ENCODE peak calls at places on chromosomes 6 and 20, in five cellular contexts. D is foreskin fibroblast, B is spleen, P is A549, Z is pancreas. H is an unnamed sample.

GRCh38 chr20:23629542-23630391 is 8.0 kb downstream of the CST3 start:
- DNase-seq in P (no peak), D (no peak), Z (no peak), B (no peak), H (no peak)

GRCh38 chr20:2619961-2620595 is 32.4 kb upstream of the NOP56 start:
- DNase-seq in P (peak; percentile 29), D (peak; percentile 34), Z (no peak), B (no peak), H (no peak)

GRCh38 chr6:16332175-16332542 is 93.8 kb downstream of the GMPR start:
- DNase-seq in Z (peak; percentile 69), B (peak; percentile 91), P (peak; percentile 69), D (peak; percentile 62), H (peak; percentile 74)

GRCh38 chr6:79240509-79240908 is 6.0 kb upstream of the HMGN3 start:
- DNase-seq in P (no peak), D (no peak), Z (no peak), B (no peak), H (no peak)

GRCh38 chr20:64107736-64108457 is 532 bp upstream of the NPBWR2 start:
- DNase-seq in D (no peak), P (no peak), Z (no peak), B (peak; percentile 71), H (peak; percentile 51)

GRCh38 chr6:11770546-11771466 is 7.8 kb downstream of the ADTRP start:
- DNase-seq in B (peak; percentile 80), Z (peak; percentile 65), P (peak; percentile 92), D (peak; percentile 99), H (peak; percentile 91)

GRCh38 chr6:129645371-129646139 is 64.4 kb downstream of the ARHGAP18 start:
- DNase-seq in P (peak; percentile 74), B (no peak), Z (no peak), D (no peak), H (no peak)

GRCh38 chr20:38165089-38165965 is at the start of gene TGM2:
- DNase-seq in B (peak; percentile 94), Z (peak; percentile 80), D (peak; percentile 75), P (peak; percentile 86), H (peak; percentile 94)

GRCh38 chr6:392441-393390 is 1.2 kb downstream of the IRF4 start:
- DNase-seq in P (no peak), Z (no peak), D (no peak), B (peak; percentile 86), H (no peak)

GRCh38 chr6:6712258-6712978 is 123.9 kb downstream of the LY86 start:
- DNase-seq in D (peak; percentile 73), P (peak; percentile 83), B (no peak), Z (peak; percentile 72), H (peak; percentile 72)

GRCh38 chr6:79869184-79869583 is 78.2 kb downstream of the ELOVL4 start:
- DNase-seq in D (no peak), P (no peak), B (no peak), Z (no peak), H (no peak)

GRCh38 chr20:62466071-62466760 is 9.6 kb downstream of the GATA5 start:
- DNase-seq in B (no peak), P (no peak), Z (no peak), D (no peak), H (no peak)

GRCh38 chr20:34060970-34061369 is 51.1 kb downstream of the EIF2S2 start:
- DNase-seq in P (no peak), B (no peak), Z (no peak), D (no peak), H (no peak)

GRCh38 chr6:131182991-131183425 is 47.7 kb downstream of the AKAP7 start:
- DNase-seq in Z (no peak), P (peak; percentile 42), B (no peak), D (no peak), H (no peak)

GRCh38 chr6:41503841-41504525 is 42.2 kb upstream of the FOXP4 start:
- DNase-seq in B (no peak), P (peak; percentile 21), Z (no peak), D (no peak), H (no peak)

GRCh38 chr6:53328375-53328774 is 20.4 kb downstream of the ELOVL5 start:
- DNase-seq in Z (no peak), D (no peak), B (no peak), P (no peak), H (no peak)

GRCh38 chr6:13716225-13716954 is 4.8 kb upstream of the RANBP9 start:
- DNase-seq in B (peak; percentile 76), D (no peak), Z (no peak), P (no peak), H (no peak)

GRCh38 chr6:22363966-22364296 is 67.1 kb upstream of the PRL start:
- DNase-seq in P (no peak), D (no peak), B (no peak), Z (no peak), H (no peak)

GRCh38 chr6:160534050-160534696 is 129.9 kb downstream of the LPA start:
- DNase-seq in D (peak; percentile 27), P (peak; percentile 36), B (peak; percentile 79), Z (peak; percentile 18), H (peak; percentile 67)

GRCh38 chr6:119608994-119609393 is 259.4 kb upstream of the MAN1A1 start:
- DNase-seq in B (no peak), P (no peak), Z (no peak), D (no peak), H (no peak)
- H3K4me3 ChIP-seq in B (no peak overlapping the region), P (no peak overlapping the region), Z (no peak overlapping the region), D (no peak overlapping the region), H (no peak overlapping the region)

DNA sequence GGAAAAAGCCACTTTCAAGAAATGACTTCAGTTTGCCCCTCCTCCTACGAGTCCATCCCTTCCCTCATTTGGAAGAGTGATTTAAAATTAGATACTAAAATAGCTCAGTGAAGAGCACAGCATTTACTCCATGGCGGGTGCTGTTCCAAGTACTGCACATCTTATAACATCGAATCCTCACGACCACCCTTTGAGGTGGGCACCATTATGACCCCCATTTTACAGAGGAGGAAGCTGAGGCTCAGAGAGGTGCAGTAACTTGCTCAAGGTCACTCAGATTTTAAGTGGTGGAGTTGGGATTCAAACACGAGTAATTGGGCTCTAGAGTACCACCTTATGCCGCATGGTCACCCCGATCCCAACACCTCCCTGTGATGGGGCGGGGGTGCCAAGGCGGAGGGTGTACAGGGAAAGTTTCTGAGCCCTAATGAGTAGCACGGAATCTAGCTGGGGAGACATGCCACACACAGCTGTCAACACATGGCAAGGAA is 25.5 kb downstream of the TTBK1 start:
- DNase-seq in D (no peak), B (no peak), P (no peak), Z (no peak), H (no peak)
- H3K4me3 ChIP-seq in D (no peak overlapping the region), B (peak overlapping the region; percentile 41), P (no peak overlapping the region), Z (no peak overlapping the region), H (peak overlapping the region; percentile 41)

DNA sequence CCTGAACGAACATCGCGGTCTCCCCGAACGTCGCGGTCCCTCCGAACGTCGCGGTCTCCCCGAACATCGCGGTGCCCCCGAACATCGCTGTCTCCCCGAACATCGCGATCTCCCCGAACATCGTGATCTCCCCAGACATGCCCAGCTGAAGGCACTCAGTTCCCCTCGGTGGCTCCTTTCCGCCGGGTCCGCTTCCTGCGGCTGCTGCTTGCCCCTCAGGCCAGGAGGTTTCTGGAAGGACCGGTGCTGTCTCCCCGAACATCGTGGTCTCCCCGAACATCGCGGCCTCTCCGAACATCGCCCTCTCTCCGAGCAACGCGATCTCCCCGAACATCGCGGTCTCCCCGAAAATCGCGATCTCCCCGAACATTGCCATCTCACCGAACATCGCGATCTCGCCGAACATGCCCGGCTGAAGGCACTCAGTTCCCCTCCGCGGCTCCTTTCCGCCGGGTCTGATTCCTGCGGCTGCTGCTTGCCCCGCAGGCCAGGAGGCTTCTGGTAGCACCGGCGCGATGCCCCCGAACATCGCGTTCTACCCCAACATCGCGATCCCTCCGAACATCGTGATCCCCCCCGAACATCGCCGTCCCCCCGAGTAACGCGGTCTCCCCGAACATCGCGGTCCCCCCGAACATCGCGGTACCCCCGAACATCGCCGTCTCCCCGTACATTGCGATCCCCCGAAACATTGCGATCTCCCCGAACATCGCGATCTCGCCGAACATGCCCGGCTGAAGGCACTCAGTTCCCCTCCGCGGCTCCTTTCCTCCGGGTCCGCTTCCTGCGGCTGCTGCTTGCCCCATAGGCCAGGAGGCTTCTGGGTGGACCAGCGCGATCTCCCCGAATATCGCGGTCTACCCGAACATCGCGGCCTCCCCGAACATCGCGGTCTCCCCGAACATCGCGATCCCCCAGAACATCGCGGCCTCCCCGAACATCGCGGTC is 774 bp downstream of the ULBP1 start:
- DNase-seq in P (no peak), B (no peak), Z (no peak), D (peak; percentile 43), H (no peak)
- H3K4me3 ChIP-seq in P (peak overlapping the region; percentile 47), B (peak overlapping the region; percentile 54), Z (peak overlapping the region; percentile 14), D (peak overlapping the region; percentile 46), H (peak overlapping the region; percentile 61)

GRCh38 chr6:10659697-10660348 is 34.6 kb downstream of the C6orf52 start:
- DNase-seq in Z (no peak), D (no peak), B (peak; percentile 79), P (no peak), H (peak; percentile 65)
- H3K4me3 ChIP-seq in Z (no peak overlapping the region), D (peak overlapping the region; percentile 28), B (peak overlapping the region; percentile 41), P (no peak overlapping the region), H (peak overlapping the region; percentile 31)

GRCh38 chr6:33078919-33079521 is 3.2 kb downstream of the HLA-DPB1 start:
- DNase-seq in B (no peak), Z (no peak), D (no peak), P (no peak), H (no peak)

GRCh38 chr6:33079575-33079974 is 3.8 kb downstream of the HLA-DPB1 start:
- DNase-seq in Z (no peak), D (no peak), P (no peak), B (no peak), H (no peak)

GRCh38 chr6:33076406-33076934 is 680 bp downstream of the HLA-DPB1 start:
- DNase-seq in P (no peak), D (no peak), B (no peak), Z (no peak), H (no peak)

GRCh38 chr6:33078442-33078841 is 2.7 kb downstream of the HLA-DPB1 start:
- DNase-seq in B (no peak), P (no peak), Z (no peak), D (no peak), H (no peak)

GRCh38 chr6:33077908-33078307 is 2.1 kb downstream of the HLA-DPB1 start:
- DNase-seq in D (no peak), P (no peak), B (peak; percentile 82), Z (no peak), H (no peak)
- H3K4me3 ChIP-seq in D (no peak overlapping the region), P (no peak overlapping the region), B (peak overlapping the region; percentile 60), Z (no peak overlapping the region), H (peak overlapping the region; percentile 21)

GRCh38 chr6:87181903-87182302 is 26.5 kb downstream of the ZNF292 start:
- DNase-seq in Z (no peak), P (no peak), B (no peak), D (no peak), H (no peak)
- H3K4me3 ChIP-seq in Z (no peak overlapping the region), P (no peak overlapping the region), B (no peak overlapping the region), D (no peak overlapping the region), H (no peak overlapping the region)